ENCODE peak calls at places on chromosomes 16 and 17, in five cellular contexts. C, D, K, S and Q are unnamed samples.
A peak's percentile ranks its signal among the peaks of the same experiment; 100 is the strongest.

GRCh38 chr17:58595194-58595792 is 80.9 kb upstream of the MTMR4 start:
- DNase-seq in C (no peak), K (no peak), S (no peak), D (no peak), Q (no peak)

GRCh38 chr16:73473713-73474112 is 425.8 kb upstream of the ZFHX3 start:
- DNase-seq in S (no peak), D (no peak), C (no peak), K (no peak), Q (peak; percentile 3)

GRCh38 chr17:165939-166338 is 15.5 kb downstream of the DOC2B start:
- DNase-seq in K (no peak), D (no peak), S (no peak), C (no peak), Q (no peak)

GRCh38 chr17:62713096-62713870 is 85.8 kb downstream of the MRC2 start:
- DNase-seq in D (no peak), C (no peak), K (no peak), S (no peak), Q (no peak)

GRCh38 chr17:80364091-80364691 is 50.8 kb upstream of the ENDOV start:
- DNase-seq in D (peak; percentile 15), K (peak; percentile 19), S (no peak), C (no peak), Q (peak; percentile 3)

GRCh38 chr17:76540381-76541300 is 797 bp downstream of the PRCD start:
- DNase-seq in K (peak; percentile 97), D (peak; percentile 89), S (peak; percentile 93), C (peak; percentile 94), Q (peak; percentile 96)

GRCh38 chr17:66310528-66311148 is 8.2 kb downstream of the PRKCA start:
- DNase-seq in S (no peak), K (no peak), D (no peak), C (no peak), Q (no peak)

GRCh38 chr16:88875703-88876234 is 9.3 kb upstream of the PABPN1L start:
- DNase-seq in S (no peak), D (no peak), C (no peak), K (no peak), Q (no peak)

GRCh38 chr17:42878123-42878880 is 22.3 kb upstream of the G6PC1 start:
- DNase-seq in S (no peak), D (no peak), C (no peak), K (peak; percentile 21), Q (no peak)

GRCh38 chr17:63837480-63837879 is 5.0 kb downstream of the SMARCD2 start:
- DNase-seq in S (no peak), C (no peak), K (no peak), D (no peak), Q (no peak)

GRCh38 chr17:82957469-82957795 is 117.6 kb upstream of the ZNF750 start:
- DNase-seq in D (no peak), K (no peak), C (no peak), S (no peak), Q (no peak)

GRCh38 chr17:34827008-34827407 is 134.3 kb downstream of the CCT6B start:
- DNase-seq in K (no peak), D (peak; percentile 54), S (no peak), C (no peak), Q (no peak)

GRCh38 chr16:10827691-10828341 is 9.2 kb upstream of the TVP23A start:
- DNase-seq in D (peak; percentile 60), S (peak; percentile 86), K (peak; percentile 56), C (peak; percentile 75), Q (peak; percentile 61)

GRCh38 chr16:349211-349610 is 3.3 kb downstream of the AXIN1 start:
- DNase-seq in K (no peak), C (no peak), D (no peak), S (no peak), Q (no peak)

GRCh38 chr17:39894681-39895376 is 23.6 kb downstream of the GSDMB start:
- DNase-seq in S (no peak), D (no peak), C (no peak), K (no peak), Q (no peak)

GRCh38 chr16:89437251-89437987 is 52.9 kb downstream of the ANKRD11 start:
- DNase-seq in S (no peak), K (no peak), D (no peak), C (no peak), Q (no peak)

GRCh38 chr17:82283208-82283749 is 9.8 kb upstream of the CSNK1D start:
- DNase-seq in C (no peak), K (peak; percentile 76), D (no peak), S (no peak), Q (peak; percentile 85)

GRCh38 chr17:40582328-40582901 is 17.1 kb upstream of the CCR7 start:
- DNase-seq in C (peak; percentile 47), K (no peak), D (peak; percentile 33), S (peak; percentile 42), Q (no peak)

GRCh38 chr17:55577011-55577586 is 65.8 kb upstream of the SMIM36 start:
- DNase-seq in C (no peak), K (peak; percentile 89), S (peak; percentile 53), D (peak; percentile 40), Q (peak; percentile 82)

GRCh38 chr17:40558300-40558584 is 7.0 kb downstream of the CCR7 start:
- DNase-seq in K (no peak), D (no peak), C (no peak), S (no peak), Q (no peak)

GRCh38 chr16:11914759-11915643 is 755 bp downstream of the GSPT1 start:
- DNase-seq in C (peak; percentile 36), K (peak; percentile 57), S (peak; percentile 38), D (peak; percentile 57), Q (peak; percentile 47)

GRCh38 chr16:31525113-31525512 is 2.6 kb upstream of the AHSP start:
- DNase-seq in C (no peak), D (no peak), S (no peak), K (no peak), Q (no peak)

GRCh38 chr16:81894592-81894991 is 115.5 kb downstream of the PLCG2 start:
- DNase-seq in D (no peak), K (no peak), S (no peak), C (no peak), Q (no peak)

GRCh38 chr17:45147102-45147580 is 1.1 kb upstream of the HEXIM1 start:
- DNase-seq in K (no peak), D (no peak), S (no peak), C (peak; percentile 51), Q (no peak)

GRCh38 chr16:6016530-6017184 is 919.1 kb upstream of the EEF2KMT start:
- DNase-seq in K (peak; percentile 43), C (no peak), D (peak; percentile 46), S (no peak), Q (no peak)

GRCh38 chr17:73711184-73711583 is 66.9 kb upstream of the SDK2 start:
- DNase-seq in D (no peak), S (no peak), C (no peak), K (no peak), Q (no peak)

GRCh38 chr16:69718365-69718764 is 8.0 kb downstream of the NQO1 start:
- DNase-seq in D (no peak), K (no peak), S (no peak), C (no peak), Q (no peak)

GRCh38 chr17:60461584-60461983 is 39.3 kb downstream of the CHCT1 start:
- DNase-seq in D (no peak), S (no peak), C (no peak), K (no peak), Q (no peak)

GRCh38 chr16:84369105-84369504 is 767 bp downstream of the ATP2C2 start:
- DNase-seq in C (no peak), K (no peak), D (no peak), S (no peak), Q (no peak)
- H3K4me3 ChIP-seq in C (no peak overlapping the region), K (no peak overlapping the region), D (peak overlapping the region; percentile 49), S (no peak overlapping the region), Q (no peak overlapping the region)

DNA sequence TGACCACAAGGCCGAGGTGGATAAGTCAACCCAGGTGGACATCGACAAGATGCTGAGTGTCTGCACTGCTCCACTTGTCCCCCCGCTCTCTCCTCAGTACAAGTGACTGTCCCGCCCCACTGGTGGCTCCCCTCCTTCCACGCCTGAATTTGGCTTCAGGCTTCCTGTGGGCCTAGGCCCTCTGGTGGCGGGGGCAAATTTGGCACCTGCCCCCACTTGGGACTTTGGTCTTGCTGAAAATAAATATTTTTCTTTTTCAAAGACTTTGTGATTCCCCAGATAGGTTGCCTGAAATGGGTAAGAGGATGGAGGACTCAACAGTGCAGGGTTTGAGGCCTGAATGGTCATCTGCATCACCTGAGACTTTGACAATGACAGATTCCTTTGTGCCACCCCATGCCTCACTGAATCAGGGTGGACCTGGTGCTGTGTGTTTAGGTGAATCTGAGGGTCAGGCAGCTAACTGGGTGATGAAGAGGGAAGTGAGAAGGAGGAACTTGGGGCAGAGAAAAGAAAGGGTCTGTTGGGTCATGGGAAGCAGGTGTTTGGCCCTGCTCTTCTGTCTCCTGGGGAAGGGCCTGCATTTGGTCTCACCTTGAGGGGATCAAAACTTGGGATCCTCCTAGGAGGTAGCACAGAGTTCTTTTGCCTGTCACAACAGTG is 2.0 kb downstream of the C16orf86 start:
- DNase-seq in D (no peak), K (no peak), S (no peak), C (no peak), Q (no peak)
- TF ChIP-seq CTCF in D (no peak), K (peak; percentile 29), S (no peak), C (no peak), Q (no peak)

GRCh38 chr16:57665541-57665940 is 2.6 kb upstream of the ADGRG3 start:
- DNase-seq in C (no peak), K (no peak), S (no peak), D (no peak), Q (no peak)

GRCh38 chr16:57664662-57665025 is 3.5 kb upstream of the ADGRG3 start:
- DNase-seq in D (no peak), C (no peak), S (no peak), K (no peak), Q (no peak)

GRCh38 chr16:57661936-57662906 is 5.9 kb upstream of the ADGRG3 start:
- DNase-seq in C (no peak), S (no peak), D (no peak), K (no peak), Q (no peak)

GRCh38 chr16:57663436-57663835 is 4.7 kb upstream of the ADGRG3 start:
- DNase-seq in K (no peak), D (no peak), C (no peak), S (no peak), Q (no peak)

GRCh38 chr16:57663917-57664661 is 4.0 kb upstream of the ADGRG3 start:
- DNase-seq in D (no peak), S (no peak), K (no peak), C (no peak), Q (no peak)
- H3K4me3 ChIP-seq in D (no peak overlapping the region), S (no peak overlapping the region), K (no peak overlapping the region), C (no peak overlapping the region), Q (no peak overlapping the region)

DNA sequence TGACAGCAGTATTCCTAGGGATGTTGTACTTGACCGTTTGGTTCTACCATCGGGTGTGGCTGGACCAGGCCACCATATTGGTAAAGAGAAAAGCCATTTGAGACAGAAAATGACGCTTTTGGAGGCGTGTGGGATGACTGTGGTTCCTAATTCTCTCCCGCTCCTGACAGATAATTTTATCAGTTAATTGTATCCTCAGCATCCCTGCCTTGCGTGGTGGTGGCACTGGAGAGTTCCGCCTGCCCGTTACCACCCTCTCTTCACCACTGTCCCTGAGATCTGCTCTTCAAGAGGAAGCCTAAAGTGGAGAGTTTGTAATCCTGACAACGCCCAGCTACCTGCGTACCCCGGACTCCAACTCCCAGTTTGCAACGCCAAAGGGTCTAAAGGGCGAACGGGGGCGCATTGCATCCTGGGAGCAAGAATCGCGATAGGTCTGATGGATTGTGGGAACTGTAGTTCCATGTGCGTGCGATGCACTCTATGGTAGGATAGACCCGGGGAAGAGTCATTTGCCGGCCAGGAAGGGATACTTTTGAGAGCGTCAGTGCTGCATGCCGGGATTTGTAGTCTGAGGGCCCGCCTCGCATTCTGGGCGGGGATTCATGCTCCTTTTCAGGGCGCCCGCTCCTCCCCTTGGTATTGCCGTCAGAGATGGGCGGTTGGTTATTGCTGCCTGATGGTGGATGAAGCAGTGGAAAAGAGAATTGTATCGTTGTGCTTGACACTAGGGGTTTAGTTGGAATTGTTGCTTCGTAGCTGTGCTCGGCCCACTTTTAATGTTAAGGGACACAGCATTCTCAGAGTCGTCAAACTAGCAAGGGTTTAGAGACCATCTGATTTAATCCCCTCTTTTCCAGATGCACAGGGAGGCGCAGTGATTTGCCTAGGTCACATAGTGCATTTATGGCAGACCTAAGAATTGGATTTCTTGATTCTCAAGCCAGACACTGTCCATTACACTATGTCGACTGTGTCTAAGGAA is 965 bp upstream of the PHF12 start:
- DNase-seq in D (peak; percentile 98), C (peak; percentile 97), K (peak; percentile 100), S (peak; percentile 96), Q (peak; percentile 99)
- TF ChIP-seq CTCF in D (no peak), C (no peak), K (no peak), S (no peak), Q (no peak)